ENCODE peak calls at places on chromosomes 16 and 17, in seven cellular contexts. N is prostate gland, H is transverse colon, O is sigmoid colon, K is GM12891, W is HCT116, J is H1. V is an unnamed sample.

GRCh38 chr17:67531291-67531690 is 154.2 kb downstream of the PITPNC1 start:
- DNase-seq in J (peak; percentile 49), O (peak; percentile 78), W (no peak), K (no peak), N (no peak), H (peak; percentile 40), V (no peak)

GRCh38 chr17:72657467-72658317 is 434.8 kb downstream of the SLC39A11 start:
- DNase-seq in K (no peak), O (no peak), H (no peak), N (no peak), J (no peak), W (no peak), V (no peak)

GRCh38 chr16:212999-213398 is 16.2 kb downstream of the LUC7L start:
- DNase-seq in N (no peak), J (no peak), O (no peak), K (no peak), W (no peak), H (no peak), V (no peak)

GRCh38 chr17:12296120-12296727 is 275.5 kb downstream of the MAP2K4 start:
- DNase-seq in O (no peak), J (peak; percentile 48), N (no peak), K (no peak), W (no peak), H (no peak), V (no peak)

GRCh38 chr17:12667299-12667958 is 1.7 kb downstream of the MYOCD start:
- DNase-seq in H (peak; percentile 20), N (no peak), J (peak; percentile 52), W (peak; percentile 40), K (peak; percentile 18), O (peak; percentile 76), V (no peak)

GRCh38 chr17:59914274-59914854 is 21.4 kb downstream of the RPS6KB1 start:
- DNase-seq in J (no peak), K (peak; percentile 24), H (no peak), N (no peak), W (peak; percentile 19), O (no peak), V (no peak)

GRCh38 chr16:85002643-85003042 is 8.7 kb downstream of the ZDHHC7 start:
- DNase-seq in W (no peak), K (no peak), N (no peak), O (no peak), J (no peak), H (peak; percentile 49), V (no peak)

GRCh38 chr17:33978889-33979288 is 276.2 kb upstream of the CCL2 start:
- DNase-seq in H (no peak), O (no peak), K (no peak), W (no peak), J (no peak), N (no peak), V (no peak)

GRCh38 chr16:56734429-56734828 is 4.5 kb downstream of the NUP93 start:
- DNase-seq in J (no peak), H (no peak), K (no peak), W (no peak), N (no peak), O (no peak), V (no peak)

GRCh38 chr16:66409156-66409555 is 17.9 kb upstream of the BEAN1 start:
- DNase-seq in W (no peak), K (no peak), N (no peak), J (no peak), H (no peak), O (no peak), V (no peak)

GRCh38 chr17:55740515-55741352 is 10.1 kb upstream of the PCTP start:
- DNase-seq in W (no peak), O (no peak), N (no peak), K (no peak), H (no peak), J (no peak), V (no peak)

GRCh38 chr16:46949216-46949892 is 24.1 kb downstream of the DNAJA2 start:
- DNase-seq in K (no peak), N (no peak), W (no peak), H (no peak), O (no peak), J (no peak), V (peak; percentile 21)

GRCh38 chr16:46950009-46950408 is 23.5 kb downstream of the DNAJA2 start:
- DNase-seq in K (no peak), N (no peak), W (no peak), H (no peak), J (no peak), O (no peak), V (no peak)

GRCh38 chr16:46954562-46954961 is 18.9 kb downstream of the DNAJA2 start:
- DNase-seq in N (no peak), W (no peak), K (no peak), O (no peak), H (no peak), J (no peak), V (no peak)

GRCh38 chr16:46947900-46948547 is 25.4 kb downstream of the DNAJA2 start:
- DNase-seq in H (no peak), N (no peak), K (no peak), W (peak; percentile 29), J (no peak), O (no peak), V (peak; percentile 26)

DNA sequence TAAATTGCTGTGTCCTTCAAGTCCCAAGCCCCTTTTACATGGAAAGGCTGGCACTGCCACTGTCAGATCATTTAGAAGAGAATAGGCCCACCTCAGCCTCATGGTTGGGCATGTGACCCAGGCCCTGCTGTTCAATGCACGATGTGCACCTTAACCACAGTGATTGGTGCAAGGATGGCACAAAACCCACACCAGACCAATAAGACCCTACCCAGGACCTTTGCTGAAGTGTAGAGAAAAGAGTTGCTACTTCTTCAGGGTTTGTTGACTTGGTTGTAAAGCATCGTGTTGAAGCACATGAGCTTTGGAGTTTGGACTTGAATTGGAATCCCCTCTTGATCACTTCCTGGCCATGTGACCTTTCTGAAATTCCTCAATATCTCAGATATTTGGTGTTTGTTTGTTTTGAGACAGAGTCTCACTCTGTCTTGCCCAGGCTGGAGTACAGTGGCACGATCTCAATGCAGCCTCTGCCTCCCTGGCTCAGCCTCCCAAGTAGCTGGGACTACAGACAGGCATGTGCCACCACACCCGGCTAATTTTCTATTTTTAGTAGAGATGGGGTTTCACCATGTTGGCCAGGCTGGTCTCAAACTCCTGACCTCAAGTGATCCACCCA is 24.8 kb downstream of the DNAJA2 start:
- DNase-seq in J (no peak), K (no peak), H (no peak), N (no peak), W (no peak), O (no peak), V (peak; percentile 17)
- TF ChIP-seq POLR2AphosphoS5 in J (no peak), K (no peak), H (no peak), N (no peak), W (no peak), O (no peak), V (no peak)

GRCh38 chr17:47620503-47621245 is 29.0 kb upstream of the KPNB1 start:
- DNase-seq in W (peak; percentile 68), K (no peak), O (no peak), N (no peak), J (no peak), H (no peak), V (no peak)
- TF ChIP-seq POLR2AphosphoS5 in W (peak; percentile 48), K (no peak), O (no peak), N (no peak), J (no peak), H (no peak), V (no peak)

GRCh38 chr16:53773881-53774280 is 69.9 kb downstream of the FTO start:
- DNase-seq in O (no peak), W (no peak), N (no peak), H (no peak), K (no peak), J (no peak), V (no peak)

GRCh38 chr16:53773150-53773846 is 69.3 kb downstream of the FTO start:
- DNase-seq in H (peak; percentile 51), O (no peak), J (no peak), W (no peak), N (peak; percentile 52), K (no peak), V (peak; percentile 29)

GRCh38 chr16:53779186-53779585 is 75.2 kb downstream of the FTO start:
- DNase-seq in K (no peak), H (no peak), J (no peak), N (no peak), O (no peak), W (no peak), V (no peak)

GRCh38 chr16:53775106-53775820 is 71.3 kb downstream of the FTO start:
- DNase-seq in H (no peak), O (no peak), K (no peak), J (no peak), W (no peak), N (no peak), V (no peak)

DNA sequence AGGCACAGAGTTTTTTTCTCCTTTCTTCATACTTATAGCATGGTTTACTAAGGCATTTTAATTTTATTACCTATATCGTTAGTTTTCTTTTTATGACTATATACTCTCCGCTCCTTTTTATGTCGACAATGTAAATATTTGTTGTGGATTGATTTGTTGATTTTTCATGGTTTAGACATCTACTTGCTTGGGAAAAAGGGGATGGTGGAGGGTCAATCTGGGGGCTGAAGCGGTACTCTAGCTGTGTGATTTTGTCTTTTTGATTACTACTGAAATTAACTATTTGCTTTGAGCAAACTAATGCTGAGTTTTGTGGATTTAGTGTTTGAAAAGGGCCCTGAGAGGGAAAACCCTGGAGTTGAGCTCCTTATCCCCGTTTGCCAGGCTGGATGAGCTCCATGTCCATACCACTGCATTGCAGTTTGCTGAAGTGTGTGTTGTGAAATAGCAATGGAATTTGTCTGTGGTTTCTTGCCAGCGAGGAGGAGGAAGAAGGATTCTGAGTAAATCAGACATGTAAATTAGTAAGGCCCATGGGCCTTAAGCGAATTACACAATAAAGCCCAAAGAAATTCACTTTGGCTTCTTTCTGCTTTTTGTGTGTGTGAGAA is 72.0 kb downstream of the FTO start:
- DNase-seq in J (no peak), W (no peak), H (peak; percentile 44), K (no peak), N (peak; percentile 66), O (no peak), V (peak; percentile 60)
- TF ChIP-seq POLR2AphosphoS5 in J (no peak), W (no peak), H (no peak), K (no peak), N (peak; percentile 70), O (peak; percentile 17), V (peak; percentile 82)

DNA sequence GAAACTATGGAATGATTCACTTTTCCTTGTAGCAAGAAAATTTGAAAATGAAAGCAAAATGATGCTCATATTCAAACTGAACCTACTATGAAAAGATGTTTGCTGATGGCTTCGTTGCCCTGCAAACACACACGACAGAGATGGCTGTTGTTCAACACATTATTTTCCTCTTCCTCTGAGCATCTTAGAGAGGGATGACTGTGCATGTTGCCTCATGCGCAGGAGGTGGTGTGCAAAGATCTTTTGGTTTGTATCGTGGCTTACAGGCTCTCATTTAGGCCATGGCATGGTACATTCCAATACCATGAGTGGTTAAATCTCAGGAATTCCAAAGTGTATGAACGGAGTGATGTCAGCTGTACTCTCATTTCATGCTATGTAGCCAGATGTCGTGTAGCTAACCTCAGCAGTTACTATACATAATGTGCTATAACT is 164.5 kb downstream of the PRKCA start:
- DNase-seq in H (peak; percentile 22), W (peak; percentile 92), J (no peak), K (no peak), O (peak; percentile 74), N (no peak), V (no peak)
- TF ChIP-seq POLR2AphosphoS5 in H (peak; percentile 62), W (peak; percentile 17), J (no peak), K (no peak), O (peak; percentile 70), N (no peak), V (peak; percentile 68)

DNA sequence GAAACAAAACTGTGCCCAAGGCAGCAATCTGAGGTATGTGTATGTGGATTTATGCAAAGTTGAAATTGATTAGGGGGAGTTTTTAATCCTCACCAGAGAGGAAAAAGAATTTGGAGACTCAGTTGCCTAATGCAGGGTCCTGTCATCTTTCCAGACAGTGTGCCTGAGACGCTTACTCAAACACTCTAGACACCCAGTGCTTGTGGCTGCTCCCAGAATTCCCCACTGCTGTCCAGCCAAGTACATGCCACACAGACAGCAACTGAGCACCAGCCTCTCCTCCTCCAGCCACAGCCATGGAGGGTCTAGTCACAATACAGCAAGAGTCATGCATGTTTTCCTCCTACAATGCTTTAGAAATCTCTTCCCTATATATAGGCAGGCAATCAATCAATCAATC is 118.1 kb downstream of the HIC1 start:
- DNase-seq in N (no peak), H (no peak), W (no peak), K (no peak), J (no peak), O (peak; percentile 72), V (no peak)
- TF ChIP-seq POLR2AphosphoS5 in N (no peak), H (no peak), W (no peak), K (no peak), J (no peak), O (peak; percentile 61), V (no peak)

V was measured in stomach.